ENCODE peak calls at places on chromosomes 6 and 20, in nine cellular contexts. Q is heart right ventricle, P is tibial artery, V is tibial nerve, L is progenitor cell of endocrine pancreas, T is heart left ventricle, Z is BJ, G is astrocyte of the spinal cord, O is bronchial epithelial cell. Y is an unnamed sample.

GRCh38 chr20:56664791-56665190 is 35.7 kb downstream of the TFAP2C start:
- DNase-seq in Q (no peak), P (no peak), V (no peak), L (no peak), T (no peak), Z (no peak), G (no peak), O (no peak), Y (no peak)

GRCh38 chr6:163750436-163751031 is 336.0 kb downstream of the QKI start:
- DNase-seq in Q (peak), P (no peak), V (no peak), L (no peak), T (no peak), Z (no peak), G (no peak), O (peak), Y (no peak)

GRCh38 chr6:15384901-15385300 is 139.0 kb downstream of the JARID2 start:
- DNase-seq in Q (no peak), P (no peak), V (no peak), L (no peak), T (no peak), Z (no peak), G (no peak), O (no peak), Y (no peak)

GRCh38 chr6:112037783-112038216 is 16.1 kb upstream of the CCN6 start:
- DNase-seq in Q (peak), P (peak), V (peak), L (no peak), T (no peak), Z (peak), G (peak), O (peak), Y (no peak)

GRCh38 chr6:5950448-5950847 is 56.3 kb downstream of the NRN1 start:
- DNase-seq in Q (peak), P (no peak), V (no peak), L (no peak), T (no peak), Z (no peak), G (peak), O (peak), Y (no peak)

GRCh38 chr6:30364591-30364990 is 19.6 kb downstream of the RPP21 start:
- DNase-seq in Q (no peak), P (no peak), V (no peak), L (no peak), T (no peak), Z (no peak), G (no peak), O (no peak), Y (no peak)

GRCh38 chr6:50047026-50047425 is 2.7 kb downstream of the DEFB112 start:
- DNase-seq in Q (no peak), P (no peak), V (no peak), L (no peak), T (no peak), Z (no peak), G (no peak), O (no peak), Y (no peak)

GRCh38 chr20:25046736-25047666 is 10.9 kb downstream of the ACSS1 start:
- DNase-seq in Q (no peak), P (no peak), V (no peak), L (no peak), T (no peak), Z (no peak), G (no peak), O (no peak), Y (no peak)

GRCh38 chr6:36126553-36127458 is 3.5 kb upstream of the MAPK13 start:
- DNase-seq in Q (no peak), P (peak), V (no peak), L (no peak), T (no peak), Z (no peak), G (peak), O (peak), Y (no peak)

GRCh38 chr6:170148709-170149470 is 142.0 kb downstream of the DLL1 start:
- DNase-seq in Q (no peak), P (no peak), V (no peak), L (no peak), T (no peak), Z (no peak), G (no peak), O (no peak), Y (no peak)

GRCh38 chr20:10647909-10648308 is 25.9 kb downstream of the JAG1 start:
- DNase-seq in Q (no peak), P (peak), V (no peak), L (no peak), T (no peak), Z (no peak), G (no peak), O (no peak), Y (no peak)

GRCh38 chr6:87675004-87675681 is 26.9 kb downstream of the AKIRIN2 start:
- DNase-seq in Q (no peak), P (no peak), V (no peak), L (no peak), T (no peak), Z (no peak), G (no peak), O (no peak), Y (no peak)

GRCh38 chr6:37456816-37457560 is 24.0 kb downstream of the CMTR1 start:
- DNase-seq in Q (no peak), P (no peak), V (no peak), L (no peak), T (no peak), Z (peak), G (peak), O (peak), Y (no peak)

GRCh38 chr6:39426057-39426592 is 103.6 kb upstream of the KCNK16 start:
- DNase-seq in Q (no peak), P (no peak), V (no peak), L (no peak), T (no peak), Z (no peak), G (peak), O (peak), Y (no peak)

GRCh38 chr6:70108230-70108629 is 194.7 kb downstream of the COL9A1 start:
- DNase-seq in Q (no peak), P (no peak), V (no peak), L (no peak), T (no peak), Z (no peak), G (peak), O (peak), Y (peak)

GRCh38 chr20:35216541-35216940 is 9.9 kb upstream of the MMP24 start:
- DNase-seq in Q (no peak), P (no peak), V (no peak), L (no peak), T (no peak), Z (no peak), G (no peak), O (peak), Y (no peak)

GRCh38 chr6:19554356-19555225 is 282.6 kb upstream of the ID4 start:
- DNase-seq in Q (no peak), P (no peak), V (no peak), L (no peak), T (no peak), Z (no peak), G (no peak), O (no peak), Y (no peak)

GRCh38 chr6:110564703-110565421 is 88.4 kb upstream of the SLC22A16 start:
- DNase-seq in Q (no peak), P (no peak), V (no peak), L (no peak), T (no peak), Z (no peak), G (no peak), O (no peak), Y (no peak)

GRCh38 chr6:167568407-167569024 is 243.6 kb downstream of the TTLL2 start:
- DNase-seq in Q (no peak), P (no peak), V (no peak), L (no peak), T (no peak), Z (no peak), G (no peak), O (no peak), Y (no peak)
- TF ChIP-seq CTCF in Q (no peak), P (no peak), V (no peak), L (no peak), T (no peak), Z (no peak), G (no peak), O (no peak), Y (no peak)

GRCh38 chr6:149483302-149483701 is 1.5 kb downstream of the ZC3H12D start:
- DNase-seq in Q (no peak), P (no peak), V (no peak), L (no peak), T (no peak), Z (no peak), G (no peak), O (no peak), Y (no peak)

GRCh38 chr6:149483849-149484635 is 772 bp downstream of the ZC3H12D start:
- DNase-seq in Q (no peak), P (no peak), V (no peak), L (no peak), T (no peak), Z (no peak), G (peak), O (no peak), Y (no peak)

GRCh38 chr6:149482542-149483261 is 2.1 kb downstream of the ZC3H12D start:
- DNase-seq in Q (no peak), P (no peak), V (no peak), L (no peak), T (no peak), Z (no peak), G (no peak), O (no peak), Y (no peak)

GRCh38 chr6:149487316-149487715 is 2.5 kb upstream of the ZC3H12D start:
- DNase-seq in Q (no peak), P (no peak), V (no peak), L (no peak), T (no peak), Z (no peak), G (no peak), O (no peak), Y (no peak)

GRCh38 chr6:149484733-149485700 is at the start of gene ZC3H12D:
- DNase-seq in Q (peak), P (peak), V (peak), L (no peak), T (peak), Z (peak), G (peak), O (no peak), Y (peak)
- TF ChIP-seq CTCF in Q (no peak), P (no peak), V (peak), L (no peak), T (no peak), Z (no peak), G (no peak), O (no peak), Y (peak)

GRCh38 chr20:23362392-23363256 is 642 bp downstream of the GZF1 start:
- DNase-seq in Q (no peak), P (peak), V (peak), L (no peak), T (no peak), Z (no peak), G (peak), O (no peak), Y (no peak)
- TF ChIP-seq CTCF in Q (no peak), P (no peak), V (no peak), L (no peak), T (no peak), Z (no peak), G (no peak), O (no peak), Y (no peak)

DNA sequence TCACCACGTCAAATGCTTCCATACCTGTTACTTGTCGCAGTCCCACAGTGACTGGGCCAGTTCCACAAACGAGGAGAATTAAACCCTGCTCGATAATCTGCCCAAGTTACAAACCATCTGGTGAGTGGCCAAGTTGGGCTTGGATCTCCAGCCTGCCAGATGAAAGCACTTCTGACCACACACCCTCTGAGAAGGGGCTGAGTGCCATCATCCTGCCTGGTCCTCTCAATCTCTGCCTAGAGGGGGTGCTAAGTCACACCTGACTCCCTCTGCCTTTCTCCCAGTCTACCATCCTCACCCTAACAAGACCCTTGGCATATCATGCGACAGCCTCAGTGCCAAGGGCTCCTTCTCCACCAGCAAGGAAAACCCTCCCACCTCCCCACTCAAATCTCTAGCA is 15.8 kb downstream of the RRP36 start:
- DNase-seq in Q (no peak), P (no peak), V (no peak), L (no peak), T (no peak), Z (no peak), G (no peak), O (no peak), Y (no peak)
- TF ChIP-seq CTCF in Q (no peak), P (no peak), V (no peak), L (no peak), T (no peak), Z (no peak), G (no peak), O (no peak), Y (no peak)

Y was measured in GM13976.